ENCODE peak calls at places on chromosomes 11 and 22, in ten cellular contexts. L, X, T, W, J, P, O, I, C and S are unnamed samples.

GRCh38 chr11:64261556-64262080 is 10.3 kb downstream of the PLCB3 start:
- DNase-seq in C (no peak), L (no peak), X (no peak), I (no peak), W (no peak), O (no peak), J (no peak), T (no peak), P (no peak), S (no peak)

GRCh38 chr11:112583246-112583893 is 322.7 kb upstream of the PLET1 start:
- DNase-seq in C (no peak), J (no peak), I (no peak), O (no peak), P (no peak), T (no peak), W (no peak), L (no peak), X (no peak), S (no peak)

GRCh38 chr11:66126808-66127555 is 56.9 kb downstream of the PACS1 start:
- DNase-seq in J (peak), T (peak), O (peak), I (no peak), C (peak), L (no peak), X (peak), P (no peak), W (peak), S (peak)

GRCh38 chr22:36332623-36333331 is 55.0 kb downstream of the MYH9 start:
- DNase-seq in P (peak), X (peak), O (peak), J (peak), L (no peak), I (no peak), T (peak), C (no peak), W (no peak), S (peak)

GRCh38 chr22:40156001-40156516 is 21.7 kb upstream of the TNRC6B start:
- DNase-seq in O (no peak), L (peak), T (no peak), X (peak), P (peak), C (no peak), I (peak), J (peak), W (peak), S (no peak)

GRCh38 chr22:22752556-22753477 is 108.4 kb downstream of the GGTLC2 start:
- DNase-seq in O (no peak), T (no peak), P (peak), X (no peak), J (no peak), L (no peak), W (no peak), C (peak), I (no peak), S (peak)

GRCh38 chr22:17098379-17098819 is 13.6 kb downstream of the IL17RA start:
- DNase-seq in O (no peak), I (no peak), P (no peak), C (no peak), J (peak), W (no peak), T (peak), L (no peak), X (no peak), S (no peak)

GRCh38 chr22:21443057-21443734 is 24.0 kb upstream of the TMEM191C start:
- DNase-seq in O (no peak), C (no peak), I (peak), J (no peak), T (no peak), P (no peak), X (no peak), L (no peak), W (no peak), S (no peak)

GRCh38 chr11:65554057-65554818 is 3.9 kb downstream of the LTBP3 start:
- DNase-seq in P (no peak), C (no peak), J (no peak), X (no peak), T (no peak), I (no peak), O (no peak), L (no peak), W (no peak), S (no peak)

GRCh38 chr22:41296826-41297667 is 4.3 kb upstream of the ZC3H7B start:
- DNase-seq in O (no peak), T (no peak), P (no peak), J (no peak), X (no peak), W (no peak), L (no peak), C (no peak), I (no peak), S (no peak)

GRCh38 chr11:108591893-108592292 is 1.7 kb downstream of the EXPH5 start:
- DNase-seq in J (no peak), C (no peak), X (no peak), O (no peak), L (no peak), I (no peak), W (no peak), P (no peak), T (no peak), S (no peak)

GRCh38 chr22:37304595-37305343 is 22.5 kb downstream of the CYTH4 start:
- DNase-seq in O (no peak), X (peak), P (peak), J (no peak), T (no peak), I (no peak), C (no peak), L (no peak), W (no peak), S (no peak)

GRCh38 chr11:120881591-120881990 is 142.3 kb upstream of the TBCEL start:
- DNase-seq in O (no peak), P (no peak), L (no peak), W (no peak), I (no peak), T (no peak), C (no peak), X (peak), J (no peak), S (no peak)

GRCh38 chr11:106177311-106177710 is 99.8 kb downstream of the AASDHPPT start:
- DNase-seq in O (no peak), X (no peak), T (no peak), W (no peak), L (no peak), P (no peak), J (no peak), I (no peak), C (no peak), S (no peak)

GRCh38 chr11:27234043-27234668 is 128.9 kb downstream of the CCDC34 start:
- DNase-seq in P (peak), O (no peak), I (peak), L (no peak), J (no peak), C (peak), T (no peak), W (peak), X (peak), S (peak)

GRCh38 chr11:117874910-117875396 is 1.5 kb downstream of the FXYD6 start:
- DNase-seq in X (no peak), P (no peak), C (no peak), W (no peak), J (no peak), L (no peak), O (no peak), T (no peak), I (no peak), S (no peak)

GRCh38 chr11:1310772-1311468 is 1.5 kb upstream of the TOLLIP start:
- DNase-seq in C (no peak), W (no peak), J (peak), P (no peak), O (peak), I (peak), X (no peak), T (no peak), L (no peak), S (no peak)

GRCh38 chr11:76265771-76266241 is 59.5 kb upstream of the WNT11 start:
- DNase-seq in X (peak), I (no peak), J (no peak), C (no peak), L (no peak), W (no peak), O (no peak), T (no peak), P (no peak), S (peak)

GRCh38 chr22:24156915-24157782 is 24.1 kb upstream of the SUSD2 start:
- DNase-seq in L (peak), W (peak), P (peak), C (no peak), X (peak), O (peak), J (peak), I (peak), T (peak), S (peak)

GRCh38 chr22:23913306-23913660 is 19.1 kb downstream of the MIF start:
- DNase-seq in I (no peak), T (no peak), L (no peak), C (no peak), J (no peak), P (no peak), X (no peak), W (no peak), O (peak), S (no peak)

GRCh38 chr11:2931771-2932738 is 2.8 kb upstream of the PHLDA2 start:
- DNase-seq in J (no peak), X (no peak), I (peak), L (no peak), P (no peak), W (no peak), T (no peak), C (no peak), O (no peak), S (no peak)